ENCODE peak calls at places on chromosomes 2 and 18, in nine cellular contexts. R is NCI-H1694; N is A172; X is Caki2; O is stimulated activated CD8-positive, alpha-beta memory T cell treated with anti-CD3 and anti-CD28 coated beads, Interleukin-12 subunit alpha, Interleukin-12 subunit beta, amount 100 ng/mL, for 1 hour; E is cardiac fibroblast; K is NCI-H1105 treated with DMSO at 0.1 percent for 48 hours; W is non-pigmented ciliary epithelial cell; G is activated T-cell treated with anti-CD3 and anti-CD28 coated beads for 1 hour. Q is an unnamed sample.

GRCh38 chr2:74886251-74886650 is 52.3 kb downstream of the HK2 start:
- DNase-seq in N (no peak), E (no peak), K (no peak), X (no peak), R (no peak), W (no peak), G (no peak), O (no peak), Q (no peak)

GRCh38 chr2:101253713-101254085 is 1.0 kb downstream of the CNOT11 start:
- DNase-seq in N (no peak), K (no peak), O (no peak), R (no peak), G (no peak), X (no peak), W (no peak), E (peak), Q (no peak)

GRCh38 chr2:10620481-10620880 is 69.3 kb downstream of the NOL10 start:
- DNase-seq in W (peak), E (peak), X (peak), K (no peak), G (no peak), N (peak), R (no peak), O (no peak), Q (no peak)

GRCh38 chr2:215379948-215380347 is 55.9 kb downstream of the FN1 start:
- DNase-seq in W (no peak), R (no peak), G (no peak), O (no peak), E (no peak), N (no peak), K (no peak), X (no peak), Q (no peak)

GRCh38 chr2:27212626-27213471 is 781 bp upstream of the SLC5A6 start:
- DNase-seq in K (peak), N (peak), O (no peak), X (peak), E (peak), R (peak), W (no peak), G (peak), Q (no peak)

GRCh38 chr2:46689993-46690392 is 210.6 kb downstream of the TMEM247 start:
- DNase-seq in E (peak), N (peak), R (no peak), X (no peak), W (no peak), K (no peak), G (no peak), O (no peak), Q (no peak)

GRCh38 chr18:31711365-31712035 is 27.1 kb upstream of the B4GALT6 start:
- DNase-seq in W (no peak), G (no peak), R (no peak), X (no peak), N (no peak), E (no peak), O (no peak), K (no peak), Q (no peak)

GRCh38 chr18:46073474-46074331 is 1.6 kb upstream of the PSTPIP2 start:
- DNase-seq in K (peak), R (peak), G (peak), X (peak), O (peak), E (peak), N (peak), W (no peak), Q (no peak)

GRCh38 chr2:216406861-216407260 is 5.4 kb upstream of the SMARCAL1 start:
- DNase-seq in X (no peak), E (no peak), W (no peak), K (peak), O (no peak), R (no peak), G (no peak), N (no peak), Q (no peak)